ENCODE peak calls at places on chromosomes 3 and 15, in five cellular contexts. V is left ventricle myocardium inferior; W is CD4-positive, alpha-beta T cell; T is Peyer's patch; D is GM12878. G is an unnamed sample.

GRCh38 chr3:39278616-39278935 is 1.3 kb downstream of the CX3CR1 start:
- DNase-seq in D (no peak), W (no peak), T (no peak), V (no peak), G (no peak)

GRCh38 chr15:93317772-93318171 is 228.8 kb upstream of the RGMA start:
- DNase-seq in D (no peak), T (no peak), V (no peak), W (no peak), G (no peak)

GRCh38 chr3:107987036-107987557 is 103.7 kb downstream of the CD47 start:
- DNase-seq in D (no peak), T (no peak), V (peak; percentile 75), W (no peak), G (no peak)

GRCh38 chr15:42159381-42160015 is 3.1 kb upstream of the PLA2G4F start:
- DNase-seq in W (no peak), D (no peak), V (peak; percentile 80), T (no peak), G (no peak)

GRCh38 chr3:141382571-141382970 is 14.3 kb downstream of the ZBTB38 start:
- DNase-seq in D (no peak), V (no peak), W (no peak), T (no peak), G (no peak)

GRCh38 chr3:10824468-10824867 is 8.4 kb downstream of the SLC6A11 start:
- DNase-seq in D (no peak), V (no peak), W (no peak), T (no peak), G (no peak)

GRCh38 chr15:41703120-41703519 is 42.9 kb downstream of the MGA start:
- DNase-seq in T (no peak), V (no peak), W (no peak), D (no peak), G (no peak)

GRCh38 chr15:84909029-84909428 is 24.6 kb downstream of the SLC28A1 start:
- DNase-seq in T (no peak), V (no peak), W (no peak), D (no peak), G (no peak)

GRCh38 chr3:187770224-187770623 is 25.0 kb upstream of the BCL6 start:
- DNase-seq in T (no peak), W (no peak), V (no peak), D (peak; percentile 61), G (no peak)

GRCh38 chr3:123385981-123386380 is 62.9 kb downstream of the ADCY5 start:
- DNase-seq in W (no peak), D (no peak), T (peak; percentile 39), V (peak; percentile 52), G (no peak)

GRCh38 chr3:167110906-167111305 is 269.2 kb downstream of the ZBBX start:
- DNase-seq in W (no peak), V (peak; percentile 5), D (no peak), T (no peak), G (no peak)

GRCh38 chr3:111837112-111837511 is 22.0 kb upstream of the PHLDB2 start:
- DNase-seq in T (no peak), W (no peak), V (no peak), D (no peak), G (no peak)

GRCh38 chr3:30895329-30895728 is 868 bp upstream of the GADL1 start:
- DNase-seq in W (no peak), V (no peak), T (no peak), D (no peak), G (no peak)

GRCh38 chr3:60363817-60364216 is 887.4 kb downstream of the FHIT start:
- DNase-seq in W (no peak), V (no peak), D (no peak), T (no peak), G (no peak)

GRCh38 chr3:11244131-11244677 is 28.0 kb upstream of the ATG7 start:
- DNase-seq in V (no peak), W (no peak), T (no peak), D (no peak), G (no peak)

GRCh38 chr3:196547067-196547466 is 21.3 kb downstream of the WDR53 start:
- DNase-seq in D (no peak), V (no peak), T (no peak), W (no peak), G (no peak)

GRCh38 chr15:101723161-101723873 is 956 bp downstream of the TARS3 start:
- DNase-seq in D (peak; percentile 82), V (no peak), W (peak; percentile 9), T (no peak), G (no peak)

GRCh38 chr3:63067999-63068645 is 192.9 kb upstream of the CADPS start:
- DNase-seq in T (no peak), D (no peak), V (no peak), W (no peak), G (no peak)

GRCh38 chr3:143433787-143434378 is 314.3 kb downstream of the CHST2 start:
- DNase-seq in W (no peak), D (no peak), V (no peak), T (no peak), G (no peak)

GRCh38 chr3:63872135-63872924 is 8.7 kb downstream of the ATXN7 start:
- DNase-seq in T (no peak), D (no peak), V (no peak), W (no peak), G (no peak)

GRCh38 chr15:77004189-77004588 is 9.3 kb downstream of the PSTPIP1 start:
- DNase-seq in T (peak; percentile 50), W (no peak), D (no peak), V (peak; percentile 66), G (no peak)

DNA sequence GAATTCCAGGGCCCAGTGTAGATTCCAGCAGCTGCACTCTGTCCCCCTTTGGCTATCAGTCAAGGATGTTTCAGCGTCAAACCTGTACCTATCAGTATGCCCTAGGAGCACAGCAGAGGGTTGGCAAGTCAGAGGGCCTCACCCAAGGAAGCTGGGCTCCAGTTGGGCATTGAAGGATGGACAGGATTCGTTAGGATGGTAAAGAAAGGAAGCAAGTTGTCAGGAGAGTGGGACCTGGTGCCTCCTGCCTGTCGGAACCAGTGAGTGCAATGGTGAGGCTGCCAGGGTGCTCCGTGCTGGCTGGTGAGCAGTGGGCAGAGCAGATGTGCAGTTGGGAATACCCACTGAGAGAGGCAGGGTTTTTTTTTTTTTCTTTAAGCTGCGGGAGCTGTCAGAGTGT is 157.2 kb downstream of the CHDH start:
- DNase-seq in W (no peak), D (no peak), T (no peak), V (no peak), G (no peak)
- TF ChIP-seq CTCF in W (no peak), D (no peak), T (no peak), V (no peak), G (no peak)

DNA sequence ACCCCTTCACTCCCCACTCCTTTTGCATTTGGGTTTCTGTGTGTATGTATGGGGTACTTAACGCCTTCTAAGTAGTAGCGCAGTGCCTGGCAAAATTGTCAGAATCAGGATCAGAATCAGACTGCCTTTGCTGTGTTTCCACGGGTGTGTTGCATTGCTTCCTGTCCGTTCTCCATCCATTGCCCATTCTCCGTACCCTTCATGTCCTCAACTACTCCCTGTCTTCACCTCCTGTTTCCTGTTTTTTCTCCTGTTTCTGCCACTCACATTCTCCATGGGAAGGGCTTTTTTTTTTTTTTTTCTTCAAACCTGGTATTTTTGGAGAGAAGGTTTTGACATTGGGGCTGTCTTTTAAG is 112.9 kb downstream of the FNDC3B start:
- DNase-seq in T (no peak), V (no peak), D (no peak), W (no peak), G (no peak)
- TF ChIP-seq CTCF in T (no peak), V (no peak), D (no peak), W (no peak), G (no peak)

GRCh38 chr3:147120029-147120428 is 286.3 kb downstream of the ZIC4 start:
- DNase-seq in T (no peak), V (no peak), D (no peak), W (no peak), G (no peak)
- TF ChIP-seq CTCF in T (no peak), V (peak; percentile 45), D (no peak), W (no peak), G (peak; percentile 46)

DNA sequence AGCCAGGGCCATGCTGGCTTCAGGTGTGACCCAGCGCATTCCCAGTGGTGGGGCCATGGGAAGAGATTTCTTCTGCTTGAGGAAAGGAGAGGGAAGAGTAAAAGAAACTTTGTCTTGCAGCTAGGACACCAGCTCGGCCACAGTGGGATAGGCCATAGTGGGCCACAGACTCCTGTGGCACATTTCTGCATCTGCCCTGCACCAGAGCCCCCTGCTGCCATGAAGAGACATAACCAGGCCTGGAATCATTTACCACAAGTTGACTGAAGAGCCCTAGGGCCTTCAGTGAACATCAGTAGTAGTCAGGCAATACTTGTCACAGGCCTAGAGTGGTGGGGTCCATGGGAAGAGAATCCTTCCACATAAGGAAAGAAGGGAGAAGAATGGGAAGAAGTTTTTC is 411.4 kb upstream of the ARL6 start:
- DNase-seq in T (no peak), D (no peak), W (no peak), V (no peak), G (no peak)
- TF ChIP-seq CTCF in T (no peak), D (no peak), W (no peak), V (no peak), G (no peak)

DNA sequence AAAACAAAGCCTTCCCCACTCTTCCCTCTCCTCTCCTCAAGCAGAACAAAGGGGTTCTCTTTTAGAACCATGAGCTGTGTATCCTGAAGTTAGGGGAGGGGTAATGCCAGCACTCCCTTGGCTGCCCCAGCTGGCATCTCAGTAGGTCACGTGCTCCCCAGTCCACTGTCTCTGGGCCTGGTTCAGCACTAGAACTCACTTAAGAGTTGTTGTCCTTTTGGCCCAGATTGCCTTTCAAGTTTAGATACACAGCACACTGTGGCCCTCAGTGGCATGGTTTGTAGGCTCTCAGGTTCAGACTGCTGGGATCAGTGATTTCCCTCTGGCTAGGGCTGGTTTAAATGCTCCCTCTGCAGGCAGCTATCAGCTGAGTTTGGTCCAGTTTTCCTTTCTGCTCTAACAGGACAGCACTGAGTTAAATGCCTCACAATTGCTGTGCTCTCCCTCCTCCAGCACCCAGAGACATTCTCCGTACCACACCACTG is 188.4 kb upstream of the ST8SIA2 start:
- DNase-seq in W (no peak), T (no peak), D (no peak), V (peak; percentile 13), G (no peak)
- TF ChIP-seq CTCF in W (no peak), T (no peak), D (peak; percentile 16), V (peak; percentile 58), G (peak; percentile 10)

DNA sequence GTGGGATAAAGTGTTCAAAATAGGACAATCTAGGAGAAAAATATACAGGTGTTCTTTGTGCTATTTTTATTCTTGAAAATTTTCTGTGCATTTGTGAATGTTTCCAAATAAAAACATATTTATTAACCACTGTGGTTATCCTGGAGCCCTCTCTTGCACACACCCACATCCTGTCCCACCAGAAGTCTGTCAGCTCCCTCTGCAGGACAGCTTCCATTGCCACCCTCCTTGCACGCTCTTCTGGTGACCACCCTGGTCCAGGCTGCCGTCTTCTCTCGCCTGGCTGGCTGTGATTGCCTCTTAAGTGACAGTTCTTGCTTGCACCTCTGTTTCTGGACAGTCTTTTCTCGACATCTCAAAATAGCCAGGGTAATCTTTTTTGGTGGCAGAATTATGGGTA is 394.0 kb downstream of the LRTM1 start:
- DNase-seq in V (no peak), W (no peak), D (no peak), T (no peak), G (no peak)
- TF ChIP-seq CTCF in V (no peak), W (no peak), D (no peak), T (no peak), G (peak; percentile 5)

G was measured in D721Med.